ENCODE peak calls at places on chromosomes 4 and X, in seven cellular contexts. A is DMS79, W is IMR-90, J is NCI-H526 treated with DMSO at 0.1 percent for 48 hours, L is amniotic stem cell, P is esophagus squamous epithelium, Y is D341Med. I is an unnamed sample.

GRCh38 chr4:73620115-73620792 is at the start of gene RASSF6:
- DNase-seq in A (peak), Y (peak), W (no peak), J (peak), L (no peak), P (no peak), I (peak)

GRCh38 chrX:38061335-38061734 is 55.0 kb downstream of the SYTL5 start:
- DNase-seq in W (peak), P (no peak), J (no peak), A (no peak), Y (no peak), L (no peak), I (no peak)

GRCh38 chr4:114600066-114600552 is 1.5 kb downstream of the UGT8 start:
- DNase-seq in Y (no peak), W (no peak), L (no peak), J (peak), P (no peak), A (no peak), I (no peak)

GRCh38 chr4:108049406-108049805 is 59.7 kb downstream of the HADH start:
- DNase-seq in J (no peak), W (no peak), P (no peak), Y (no peak), A (no peak), L (no peak), I (no peak)

GRCh38 chr4:932713-933070 is 432 bp downstream of the TMEM175 start:
- DNase-seq in L (no peak), A (no peak), Y (peak), W (peak), P (no peak), J (no peak), I (peak)

GRCh38 chr4:67909910-67910905 is 26.4 kb upstream of the TMPRSS11D start:
- DNase-seq in L (no peak), A (no peak), P (no peak), Y (no peak), J (no peak), W (peak), I (no peak)

GRCh38 chr4:119788334-119789266 is 160.0 kb upstream of the PDE5A start:
- DNase-seq in J (no peak), P (no peak), Y (no peak), L (no peak), A (no peak), W (no peak), I (no peak)

GRCh38 chr4:46793036-46793435 is 116.0 kb downstream of the COX7B2 start:
- DNase-seq in Y (no peak), A (no peak), W (no peak), P (no peak), J (no peak), L (no peak), I (no peak)

GRCh38 chr4:57074753-57075152 is 35.4 kb downstream of the IGFBP7 start:
- DNase-seq in Y (no peak), A (no peak), J (no peak), L (peak), W (peak), P (no peak), I (no peak)

GRCh38 chrX:33339219-33339618 is 127.9 kb upstream of the DMD start:
- DNase-seq in J (no peak), L (no peak), A (no peak), Y (no peak), P (no peak), W (peak), I (no peak)

GRCh38 chr4:179750374-179750773 is 2308.1 kb upstream of the AGA start:
- DNase-seq in J (no peak), W (peak), L (no peak), A (no peak), P (no peak), Y (no peak), I (no peak)

GRCh38 chrX:45352588-45352987 is 151.9 kb upstream of the DIPK2B start:
- DNase-seq in P (no peak), J (no peak), A (no peak), Y (no peak), L (no peak), W (no peak), I (no peak)

GRCh38 chr4:47786958-47787370 is 50.9 kb downstream of the CORIN start:
- DNase-seq in L (no peak), Y (no peak), J (no peak), P (no peak), W (no peak), A (no peak), I (no peak)

GRCh38 chr4:82629238-82630000 is 67.6 kb upstream of the TMEM150C start:
- DNase-seq in P (no peak), A (no peak), Y (no peak), W (peak), J (no peak), L (no peak), I (no peak)

GRCh38 chr4:186725422-186726149 is 1.9 kb upstream of the FAT1 start:
- DNase-seq in Y (peak), A (no peak), L (peak), W (peak), J (peak), P (no peak), I (peak)

GRCh38 chr4:147580396-147580795 is 36.8 kb upstream of the TMEM184C start:
- DNase-seq in A (no peak), Y (no peak), W (peak), L (no peak), J (no peak), P (no peak), I (no peak)

GRCh38 chrX:136780738-136781137 is at the start of gene ARHGEF6:
- DNase-seq in W (no peak), A (no peak), P (no peak), Y (no peak), L (no peak), J (no peak), I (no peak)

GRCh38 chr4:10108818-10109783 is 7.5 kb downstream of the WDR1 start:
- DNase-seq in L (no peak), P (no peak), W (peak), A (no peak), Y (no peak), J (no peak), I (no peak)

GRCh38 chr4:84994280-84994679 is 27.8 kb upstream of the WDFY3 start:
- DNase-seq in J (no peak), Y (no peak), L (no peak), P (no peak), W (no peak), A (no peak), I (no peak)

GRCh38 chr4:175435437-175435836 is 376.6 kb downstream of the GPM6A start:
- DNase-seq in W (peak), Y (peak), A (no peak), P (no peak), L (no peak), J (no peak), I (no peak)